ENCODE peak calls at places on chromosomes 4 and X, in six cellular contexts. U, Z, A, W, H and X are unnamed samples. For H3K4me1 and H3K36me3, the result is how much of the 10 kb centered on the place peaks cover.

GRCh38 chrX:78957049-78957767 is 12.0 kb downstream of the P2RY10 start:
- DNase-seq in U (no peak), A (no peak), H (no peak), W (no peak), Z (no peak), X (no peak)

GRCh38 chrX:10615931-10616780 is 4.2 kb downstream of the MID1 start:
- DNase-seq in U (peak), A (no peak), Z (no peak), W (peak), H (peak), X (peak)

GRCh38 chr4:183356931-183357675 is 34.9 kb upstream of the CLDN24 start:
- DNase-seq in A (no peak), H (no peak), Z (no peak), W (no peak), U (peak), X (no peak)

GRCh38 chrX:15384304-15384703 is at the start of gene VEGFD:
- DNase-seq in U (no peak), A (no peak), H (peak), W (no peak), Z (no peak), X (no peak)

GRCh38 chr4:186067757-186068385 is 1.1 kb upstream of the TLR3 start:
- DNase-seq in W (peak), U (peak), H (peak), Z (peak), A (no peak), X (peak)

GRCh38 chrX:69222103-69223090 is 57.1 kb upstream of the PJA1 start:
- DNase-seq in U (peak), W (peak), H (peak), A (peak), Z (peak), X (peak)

GRCh38 chr4:10092481-10093272 is 23.9 kb downstream of the WDR1 start:
- DNase-seq in A (no peak), Z (peak), U (no peak), H (no peak), W (no peak), X (no peak)

GRCh38 chr4:40769266-40769665 is 19.5 kb downstream of the NSUN7 start:
- DNase-seq in U (no peak), A (no peak), Z (no peak), W (no peak), H (peak), X (no peak)

GRCh38 chr4:186823989-186824388 is 100.3 kb upstream of the FAT1 start:
- DNase-seq in A (no peak), U (no peak), H (peak), W (no peak), Z (no peak), X (no peak)

GRCh38 chr4:7904942-7905341 is 34.7 kb downstream of the AFAP1 start:
- DNase-seq in A (no peak), Z (no peak), H (peak), W (peak), U (no peak), X (no peak)

GRCh38 chr4:169064281-169064680 is 54.2 kb upstream of the CBR4 start:
- DNase-seq in A (no peak), W (no peak), Z (no peak), H (no peak), U (peak), X (no peak)

GRCh38 chr4:147938481-147938880 is 206.6 kb downstream of the ARHGAP10 start:
- DNase-seq in H (no peak), Z (no peak), W (no peak), A (no peak), U (no peak), X (no peak)

DNA sequence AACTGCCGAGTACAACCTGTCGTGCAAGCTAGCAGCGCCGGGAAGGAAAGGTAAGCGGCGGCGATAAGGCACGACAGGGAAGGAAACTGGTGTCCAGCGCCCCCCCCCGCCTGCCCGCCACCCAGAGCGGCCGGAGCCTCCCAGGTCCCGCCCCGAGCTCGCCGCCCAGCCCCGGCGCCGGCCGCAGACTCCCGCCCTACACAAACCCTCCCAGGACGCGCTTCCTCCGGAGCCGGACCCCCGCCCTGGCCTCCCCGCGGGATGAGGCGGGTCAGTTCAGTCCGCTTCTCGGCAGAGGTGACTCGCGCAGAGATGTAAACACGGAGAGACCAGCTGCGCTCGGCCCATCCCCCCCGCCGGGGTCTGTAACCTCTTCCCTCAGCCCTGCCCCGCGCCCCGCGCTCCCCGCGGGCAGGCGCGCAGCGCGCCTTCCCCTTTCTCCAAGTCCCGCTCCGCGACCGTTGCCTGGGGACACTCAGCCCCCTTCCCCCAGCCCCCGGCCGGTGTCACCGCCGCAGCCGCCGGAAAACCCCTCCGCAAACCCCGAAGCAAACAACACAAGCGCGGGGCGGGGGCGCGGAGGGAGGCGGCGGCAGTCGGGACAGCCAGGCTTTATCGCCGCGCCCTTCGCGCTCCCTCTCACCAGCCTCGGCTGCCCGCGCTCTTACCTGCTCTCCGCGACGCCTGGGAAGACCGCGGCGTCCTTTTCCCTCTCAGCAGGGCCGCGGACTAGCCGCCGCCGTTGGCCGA is 544 bp downstream of the ELF2 start:
- DNase-seq in H (peak), Z (peak), A (peak), W (peak), U (peak), X (peak)
- TF ChIP-seq POLR2A in H (no peak), Z (no peak), A (no peak), W (peak), U (peak), X (peak)

GRCh38 chrX:44903107-44903506 is 30.1 kb downstream of the KDM6A start:
- DNase-seq in A (no peak), Z (no peak), W (no peak), U (no peak), H (peak), X (no peak)
- H3K4me1 ChIP-seq in A (under half), Z (half or more), W (under half), U (under half), H (under half), X (under half)

GRCh38 chr4:83455300-83456183 is at the start of the genes HELQ and MRPS18C:
- DNase-seq in Z (peak), W (peak), H (peak), A (peak), U (peak), X (peak)
- H3K36me3 ChIP-seq in Z (under half), W (under half), H (under half), A (under half), U (under half), X (under half)

GRCh38 chrX:40174594-40175415 is 77.0 kb upstream of the BCOR start:
- DNase-seq in Z (peak), A (no peak), H (no peak), U (no peak), W (peak), X (peak)

GRCh38 chrX:40177489-40177888 is 79.7 kb upstream of the BCOR start:
- DNase-seq in A (no peak), W (no peak), U (no peak), Z (no peak), H (no peak), X (no peak)

GRCh38 chrX:40175416-40176255 is 77.9 kb upstream of the BCOR start:
- DNase-seq in H (no peak), W (peak), A (no peak), U (peak), Z (peak), X (peak)

GRCh38 chrX:40176979-40177430 is 79.2 kb upstream of the BCOR start:
- DNase-seq in H (no peak), A (no peak), U (no peak), Z (no peak), W (peak), X (peak)

DNA sequence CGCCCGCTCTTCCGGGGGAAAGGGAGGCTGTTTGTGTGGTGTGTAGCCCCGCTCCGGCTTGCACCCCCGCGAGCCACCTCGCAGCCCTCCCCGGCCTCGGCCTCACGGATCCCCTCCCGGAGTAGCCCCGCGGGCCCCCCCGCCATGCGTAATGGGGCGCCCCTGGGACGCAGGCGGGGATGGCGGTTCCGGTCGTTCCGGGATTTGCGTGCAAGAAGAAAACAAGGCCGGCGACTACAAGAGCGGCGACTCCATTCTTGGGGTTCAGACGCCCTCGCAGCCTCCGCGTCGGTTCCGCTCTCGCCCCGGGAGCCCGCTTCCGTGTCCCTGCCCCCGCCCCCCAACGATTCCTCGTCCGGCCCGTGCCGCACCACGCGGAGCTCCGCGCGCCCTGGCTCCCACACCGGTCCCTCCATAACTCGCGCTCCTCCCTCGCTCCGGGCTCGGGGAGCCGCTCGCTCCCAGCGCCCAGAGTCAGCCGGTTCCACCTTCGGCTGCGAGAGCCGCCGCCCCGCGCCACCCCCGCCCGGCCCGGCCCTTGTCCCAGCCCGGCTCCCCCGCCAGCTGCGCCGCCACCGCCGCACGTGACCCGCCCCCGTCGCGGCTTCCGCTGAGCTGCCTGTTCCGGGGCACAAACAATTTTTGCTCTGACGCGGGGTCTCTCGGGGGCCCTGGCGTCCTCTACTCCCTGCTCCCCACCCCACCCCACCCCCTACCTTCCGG is 78.7 kb upstream of the BCOR start:
- DNase-seq in Z (peak), A (no peak), W (peak), H (no peak), U (peak), X (peak)
- TF ChIP-seq POLR2A in Z (no peak), A (no peak), W (peak), H (no peak), U (no peak), X (peak)

GRCh38 chr4:102505708-102506107 is 4.5 kb downstream of the NFKB1 start:
- DNase-seq in Z (no peak), H (no peak), W (no peak), U (no peak), A (no peak), X (no peak)

GRCh38 chr4:102503831-102504786 is 3.0 kb downstream of the NFKB1 start:
- DNase-seq in U (no peak), A (no peak), Z (no peak), H (no peak), W (no peak), X (no peak)

GRCh38 chr4:102503301-102503746 is 2.2 kb downstream of the NFKB1 start:
- DNase-seq in A (no peak), U (no peak), H (no peak), W (no peak), Z (no peak), X (no peak)

GRCh38 chr4:102506523-102506922 is 5.4 kb downstream of the NFKB1 start:
- DNase-seq in H (no peak), W (no peak), U (no peak), A (no peak), Z (no peak), X (no peak)

GRCh38 chr4:102504941-102505340 is 3.8 kb downstream of the NFKB1 start:
- DNase-seq in W (no peak), Z (no peak), U (no peak), H (no peak), A (no peak), X (no peak)
- H3K4me1 ChIP-seq in W (under half), Z (under half), U (under half), H (under half), A (under half), X (under half)

GRCh38 chr4:2938906-2939305 is 24.3 kb downstream of the NOP14 start:
- DNase-seq in Z (no peak), H (no peak), U (no peak), A (no peak), W (no peak), X (peak)

GRCh38 chr4:2941138-2942036 is 21.8 kb downstream of the NOP14 start:
- DNase-seq in H (no peak), A (peak), U (no peak), Z (no peak), W (no peak), X (peak)

GRCh38 chr4:2937986-2938385 is 25.2 kb downstream of the NOP14 start:
- DNase-seq in Z (no peak), W (no peak), H (no peak), A (no peak), U (no peak), X (peak)

GRCh38 chr4:2940267-2941137 is 22.7 kb downstream of the NOP14 start:
- DNase-seq in Z (no peak), A (peak), W (no peak), U (no peak), H (no peak), X (peak)

GRCh38 chr4:2939383-2940243 is 23.6 kb downstream of the NOP14 start:
- DNase-seq in H (no peak), U (no peak), Z (no peak), W (no peak), A (peak), X (peak)
- H3K36me3 ChIP-seq in H (half or more), U (under half), Z (under half), W (under half), A (under half), X (under half)

GRCh38 chr4:31295081-31295480 is 574.9 kb downstream of the PCDH7 start:
- DNase-seq in H (no peak), A (no peak), W (no peak), Z (no peak), U (no peak), X (no peak)

GRCh38 chr4:31294655-31295054 is 574.5 kb downstream of the PCDH7 start:
- DNase-seq in H (no peak), A (no peak), Z (no peak), W (no peak), U (no peak), X (no peak)

GRCh38 chr4:31298737-31299136 is 578.6 kb downstream of the PCDH7 start:
- DNase-seq in H (no peak), Z (no peak), U (no peak), A (no peak), W (no peak), X (no peak)
- TF ChIP-seq POLR2A in H (no peak), Z (no peak), U (no peak), A (no peak), W (no peak), X (no peak)

GRCh38 chrX:113950081-113950678 is 633.7 kb upstream of the HTR2C start:
- DNase-seq in W (no peak), Z (no peak), H (no peak), A (no peak), U (no peak), X (no peak)

GRCh38 chrX:113959912-113960626 is 623.8 kb upstream of the HTR2C start:
- DNase-seq in U (no peak), H (no peak), Z (no peak), W (no peak), A (no peak), X (no peak)

DNA sequence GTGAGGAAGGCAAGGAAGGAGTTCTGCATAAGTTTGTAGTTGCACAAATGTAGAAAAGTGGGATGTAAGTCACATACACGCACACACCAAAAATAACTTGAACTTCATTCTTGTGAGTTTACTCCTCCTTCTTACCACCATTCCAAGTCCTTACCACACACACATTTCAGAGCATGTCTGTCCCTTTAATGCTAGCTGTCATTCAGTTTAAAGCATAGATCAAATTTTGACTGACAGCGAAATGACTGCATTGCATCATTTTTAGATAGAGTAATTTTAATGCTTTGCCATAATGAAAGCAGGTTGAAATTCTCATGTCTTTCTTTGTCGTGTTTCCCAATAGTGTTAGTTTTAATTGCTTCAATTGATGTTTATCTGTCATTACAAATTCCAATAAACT is 629.6 kb upstream of the HTR2C start:
- DNase-seq in A (no peak), W (no peak), H (no peak), Z (no peak), U (no peak), X (no peak)
- H3K4me1 ChIP-seq in A (under half), W (under half), H (under half), Z (under half), U (under half), X (under half)

GRCh38 chrX:65491620-65492019 is 43.0 kb downstream of the LAS1L start:
- DNase-seq in Z (no peak), U (no peak), W (no peak), H (no peak), A (no peak), X (no peak)
- H3K36me3 ChIP-seq in Z (under half), U (under half), W (under half), H (under half), A (under half), X (under half)